ENCODE peak calls at places on chromosomes 1 and 21, in nine cellular contexts. Y is T-helper 1 cell; C is CD4-positive, CD25-positive, alpha-beta regulatory T cell; O is MM.1S; Z is AG09309; A is right atrium auricular region; D is endothelial cell; H is occipital lobe; S is T-helper 2 cell. U is an unnamed sample.

GRCh38 chr1:55154616-55155015 is 60.5 kb downstream of the USP24 start:
- DNase-seq in Y (no peak), C (no peak), O (no peak), Z (no peak), A (no peak), D (no peak), H (no peak), S (no peak), U (no peak)

GRCh38 chr1:101238041-101238515 is 1.3 kb downstream of the S1PR1 start:
- DNase-seq in Y (peak), C (peak), O (no peak), Z (no peak), A (no peak), D (no peak), H (no peak), S (peak), U (no peak)

GRCh38 chr1:6144622-6145021 is 35.5 kb downstream of the CHD5 start:
- DNase-seq in Y (no peak), C (no peak), O (no peak), Z (no peak), A (no peak), D (no peak), H (no peak), S (no peak), U (no peak)

GRCh38 chr21:46064870-46065214 is 33.1 kb upstream of the COL6A2 start:
- DNase-seq in Y (no peak), C (no peak), O (no peak), Z (no peak), A (peak), D (no peak), H (no peak), S (no peak), U (no peak)

GRCh38 chr1:61461406-61462384 is 263.2 kb downstream of the TM2D1 start:
- DNase-seq in Y (no peak), C (no peak), O (no peak), Z (no peak), A (no peak), D (no peak), H (no peak), S (no peak), U (no peak)

GRCh38 chr1:76269175-76269574 is 194.6 kb downstream of the ST6GALNAC3 start:
- DNase-seq in Y (no peak), C (no peak), O (peak), Z (no peak), A (no peak), D (no peak), H (no peak), S (no peak), U (no peak)

GRCh38 chr1:82143108-82143833 is 342.5 kb downstream of the ADGRL2 start:
- DNase-seq in Y (no peak), C (no peak), O (no peak), Z (no peak), A (no peak), D (no peak), H (no peak), S (no peak), U (no peak)

GRCh38 chr1:64476251-64476952 is 6.5 kb downstream of the CACHD1 start:
- DNase-seq in Y (no peak), C (no peak), O (no peak), Z (peak), A (no peak), D (no peak), H (no peak), S (no peak), U (no peak)

GRCh38 chr1:98034505-98034904 is 113.7 kb upstream of the DPYD start:
- DNase-seq in Y (no peak), C (no peak), O (no peak), Z (no peak), A (no peak), D (no peak), H (no peak), S (no peak), U (no peak)

GRCh38 chr1:15966081-15966955 is 9.6 kb downstream of the ZBTB17 start:
- DNase-seq in Y (no peak), C (peak), O (no peak), Z (no peak), A (no peak), D (no peak), H (no peak), S (peak), U (no peak)

GRCh38 chr1:24605534-24606295 is 37.4 kb upstream of the SRRM1 start:
- DNase-seq in Y (no peak), C (no peak), O (no peak), Z (no peak), A (no peak), D (no peak), H (no peak), S (no peak), U (no peak)

GRCh38 chr21:24367936-24368335 is 1239.3 kb downstream of the MRPL39 start:
- DNase-seq in Y (no peak), C (no peak), O (no peak), Z (no peak), A (no peak), D (no peak), H (no peak), S (no peak), U (no peak)

GRCh38 chr1:114610546-114611245 is 29.3 kb upstream of the BCAS2 start:
- DNase-seq in Y (no peak), C (no peak), O (no peak), Z (no peak), A (no peak), D (no peak), H (no peak), S (no peak), U (peak)

GRCh38 chr1:201019321-201019977 is 4.1 kb downstream of the KIF21B start:
- DNase-seq in Y (peak), C (peak), O (peak), Z (no peak), A (peak), D (no peak), H (no peak), S (peak), U (peak)

GRCh38 chr1:66925558-66925910 is 744 bp downstream of the MIER1 start:
- DNase-seq in Y (no peak), C (no peak), O (no peak), Z (no peak), A (no peak), D (no peak), H (no peak), S (no peak), U (no peak)

GRCh38 chr21:39842741-39843146 is 24.5 kb upstream of the PCP4 start:
- DNase-seq in Y (no peak), C (no peak), O (no peak), Z (no peak), A (no peak), D (no peak), H (no peak), S (no peak), U (no peak)

GRCh38 chr1:205588691-205589445 is 42.9 kb downstream of the ELK4 start:
- DNase-seq in Y (no peak), C (no peak), O (no peak), Z (peak), A (no peak), D (peak), H (no peak), S (no peak), U (no peak)

GRCh38 chr1:171292799-171293198 is 21.2 kb upstream of the FMO4 start:
- DNase-seq in Y (no peak), C (no peak), O (no peak), Z (peak), A (no peak), D (no peak), H (no peak), S (no peak), U (no peak)

GRCh38 chr1:100538935-100539835 is 1.2 kb downstream of the GPR88 start:
- DNase-seq in Y (no peak), C (no peak), O (peak), Z (no peak), A (no peak), D (peak), H (peak), S (no peak), U (no peak)

GRCh38 chr1:60390593-60391282 is 317.2 kb upstream of the C1orf87 start:
- DNase-seq in Y (no peak), C (no peak), O (no peak), Z (no peak), A (no peak), D (no peak), H (no peak), S (no peak), U (no peak)

U was measured in PC-9.